ENCODE peak calls at places on chromosomes 4 and X, in nine cellular contexts. R is GM23248, D is neural progenitor cell, B is DND-41, O is PC-3, G is NT2/D1, W is SK-N-SH, H is mammary epithelial cell, N is keratinocyte. C is an unnamed sample.

GRCh38 chr4:66097271-66097670 is 427.0 kb upstream of the EPHA5 start:
- DNase-seq in R (no peak), D (no peak), B (no peak), O (peak), G (no peak), W (no peak), H (no peak), N (no peak), C (no peak)

GRCh38 chrX:46376246-46376885 is 168.9 kb downstream of the ZNF674 start:
- DNase-seq in R (peak), D (peak), B (peak), O (peak), G (peak), W (no peak), H (peak), N (no peak), C (peak)

GRCh38 chr4:2291705-2292651 is 30.1 kb upstream of the MXD4 start:
- DNase-seq in R (no peak), D (no peak), B (no peak), O (no peak), G (no peak), W (peak), H (no peak), N (no peak), C (no peak)

GRCh38 chr4:37825943-37826281 is 574 bp upstream of the PGM2 start:
- DNase-seq in R (no peak), D (no peak), B (peak), O (no peak), G (no peak), W (peak), H (peak), N (no peak), C (no peak)

GRCh38 chr4:128161138-128161537 is 100.0 kb downstream of the LARP1B start:
- DNase-seq in R (no peak), D (no peak), B (no peak), O (no peak), G (no peak), W (no peak), H (no peak), N (no peak), C (no peak)

GRCh38 chr4:17726911-17727310 is 54.5 kb downstream of the FAM184B start:
- DNase-seq in R (peak), D (no peak), B (no peak), O (peak), G (no peak), W (no peak), H (peak), N (no peak), C (no peak)

GRCh38 chr4:62210521-62210920 is 1010.4 kb downstream of the ADGRL3 start:
- DNase-seq in R (no peak), D (no peak), B (no peak), O (no peak), G (no peak), W (no peak), H (no peak), N (no peak), C (peak)

GRCh38 chrX:46653482-46653881 is 79.9 kb downstream of the CHST7 start:
- DNase-seq in R (no peak), D (peak), B (peak), O (peak), G (no peak), W (peak), H (no peak), N (no peak), C (no peak)

GRCh38 chrX:44621088-44621487 is 78.4 kb upstream of the FUNDC1 start:
- DNase-seq in R (no peak), D (no peak), B (no peak), O (no peak), G (no peak), W (no peak), H (no peak), N (no peak), C (no peak)

GRCh38 chr4:159508917-159509500 is 406.1 kb downstream of the RAPGEF2 start:
- DNase-seq in R (no peak), D (no peak), B (no peak), O (peak), G (no peak), W (no peak), H (peak), N (no peak), C (peak)

GRCh38 chrX:49842603-49843002 is 13.5 kb downstream of the PAGE4 start:
- DNase-seq in R (no peak), D (no peak), B (no peak), O (no peak), G (no peak), W (no peak), H (no peak), N (no peak), C (no peak)

GRCh38 chr4:163915896-163916295 is 421.4 kb downstream of the TMA16 start:
- DNase-seq in R (no peak), D (no peak), B (no peak), O (no peak), G (no peak), W (no peak), H (no peak), N (no peak), C (no peak)

GRCh38 chr4:164937576-164938270 is 39.7 kb downstream of the TRIM61 start:
- DNase-seq in R (peak), D (peak), B (no peak), O (no peak), G (no peak), W (no peak), H (no peak), N (no peak), C (no peak)

GRCh38 chr4:126647756-126648396 is 984.9 kb upstream of the INTU start:
- DNase-seq in R (no peak), D (no peak), B (no peak), O (no peak), G (no peak), W (no peak), H (no peak), N (no peak), C (peak)

GRCh38 chr4:125316391-125316780 is 1.6 kb downstream of the FAT4 start:
- DNase-seq in R (peak), D (peak), B (no peak), O (peak), G (no peak), W (peak), H (no peak), N (no peak), C (no peak)
- H3K9ac ChIP-seq in R (peak), D (peak), B (no peak), O (no peak), G (peak), W (peak), H (no peak), N (no peak), C (peak)

GRCh38 chr4:10109995-10110670 is 6.5 kb downstream of the WDR1 start:
- DNase-seq in R (no peak), D (no peak), B (no peak), O (no peak), G (no peak), W (no peak), H (no peak), N (no peak), C (no peak)
- H3K4me3 ChIP-seq in R (no peak), D (no peak), B (no peak), O (no peak), G (no peak), W (no peak), H (no peak), N (no peak), C (no peak)

GRCh38 chrX:151975736-151976275 is 1.3 kb upstream of the GABRE start:
- DNase-seq in R (no peak), D (no peak), B (no peak), O (no peak), G (no peak), W (no peak), H (no peak), N (no peak), C (no peak)

GRCh38 chrX:151974336-151975227 is at the start of gene GABRE:
- DNase-seq in R (peak), D (peak), B (no peak), O (no peak), G (no peak), W (peak), H (no peak), N (no peak), C (no peak)

GRCh38 chrX:151975228-151975593 is 735 bp upstream of the GABRE start:
- DNase-seq in R (no peak), D (no peak), B (no peak), O (no peak), G (no peak), W (no peak), H (no peak), N (no peak), C (no peak)

GRCh38 chrX:151973262-151973661 is 1.2 kb downstream of the GABRE start:
- DNase-seq in R (peak), D (no peak), B (no peak), O (no peak), G (no peak), W (no peak), H (no peak), N (no peak), C (no peak)

DNA sequence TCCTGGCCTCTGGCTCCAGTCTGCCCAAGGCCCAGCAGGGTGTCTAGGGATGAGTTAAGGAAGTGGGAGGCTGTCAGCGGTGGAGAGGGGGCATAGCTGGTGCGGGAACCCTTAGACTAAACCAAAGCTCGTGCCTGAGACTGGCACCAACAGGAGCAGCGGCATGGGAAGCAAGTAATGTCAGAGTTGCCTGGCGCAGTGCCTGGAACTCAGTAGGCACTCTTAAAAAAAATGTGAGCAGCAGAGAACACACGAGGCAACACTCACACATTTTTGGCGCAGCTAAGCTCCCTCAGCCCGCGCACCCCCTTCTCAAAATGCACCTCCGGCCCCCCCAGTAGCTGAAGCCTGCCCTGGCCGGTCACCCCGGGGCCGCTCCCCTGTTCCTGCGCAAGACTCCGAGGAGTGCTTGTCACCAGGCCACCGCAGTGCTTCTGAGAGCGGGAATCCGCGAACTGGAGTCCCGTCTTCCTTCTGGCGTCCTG is 583 bp downstream of the GABRE start:
- DNase-seq in R (peak), D (no peak), B (no peak), O (no peak), G (no peak), W (peak), H (peak), N (no peak), C (no peak)
- H3K9ac ChIP-seq in R (peak), D (no peak), B (no peak), O (no peak), G (peak), W (peak), H (peak), N (peak), C (peak)

GRCh38 chrX:101220881-101221280 is 1.3 kb downstream of the DRP2 start:
- DNase-seq in R (no peak), D (no peak), B (no peak), O (no peak), G (no peak), W (no peak), H (no peak), N (no peak), C (no peak)
- H3K4me3 ChIP-seq in R (no peak), D (no peak), B (no peak), O (no peak), G (no peak), W (no peak), H (no peak), N (no peak), C (peak)

GRCh38 chrX:53085661-53086229 is 3.6 kb downstream of the TSPYL2 start:
- DNase-seq in R (no peak), D (no peak), B (no peak), O (no peak), G (no peak), W (no peak), H (no peak), N (no peak), C (no peak)
- H3K9ac ChIP-seq in R (no peak), D (no peak), B (no peak), O (no peak), G (no peak), W (no peak), H (no peak), N (no peak), C (peak)

DNA sequence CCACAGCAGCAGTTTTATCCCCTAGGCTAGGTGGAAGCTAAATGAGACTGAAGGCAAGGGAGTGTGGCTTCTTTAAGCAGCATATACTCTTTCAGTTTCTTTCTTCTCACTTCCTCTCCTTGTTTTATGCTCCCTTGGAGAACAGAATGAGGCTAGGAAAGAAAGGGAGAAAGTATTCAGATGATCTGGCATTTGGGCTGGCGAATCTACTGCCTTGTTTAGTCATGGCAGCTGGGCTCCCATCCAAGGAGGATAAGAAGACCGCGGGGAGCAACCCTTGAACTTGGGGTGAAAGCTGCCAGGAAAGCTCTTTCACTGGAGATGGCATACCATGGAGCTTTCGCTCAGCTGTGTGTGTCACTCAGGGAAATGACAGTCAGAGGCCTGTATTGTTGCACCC is 72.1 kb downstream of the ARHGEF38 start:
- DNase-seq in R (peak), D (no peak), B (no peak), O (no peak), G (no peak), W (no peak), H (peak), N (no peak), C (peak)
- H3K4me3 ChIP-seq in R (no peak), D (no peak), B (no peak), O (no peak), G (no peak), W (no peak), H (no peak), N (no peak), C (no peak)